ENCODE peak calls at places on chromosomes 6 and 20, in five cellular contexts. K is head of caudate nucleus, O is tibial nerve, E is ovary, M is iPS-NIHi11. S is an unnamed sample.

GRCh38 chr6:107103082-107103481 is 12.2 kb downstream of the BEND3 start:
- DNase-seq in O (no peak), E (no peak), M (no peak), K (no peak), S (no peak)

GRCh38 chr6:43090557-43090952 is 14.4 kb downstream of the PTK7 start:
- DNase-seq in E (no peak), O (no peak), M (peak; percentile 71), K (no peak), S (no peak)

GRCh38 chr6:53171605-53172467 is 23.2 kb upstream of the GCM1 start:
- DNase-seq in E (peak; percentile 79), M (peak; percentile 84), K (peak; percentile 95), O (peak; percentile 84), S (peak; percentile 75)

GRCh38 chr20:47985092-47985850 is 200.0 kb upstream of the SULF2 start:
- DNase-seq in K (no peak), E (no peak), O (no peak), M (peak; percentile 65), S (no peak)

GRCh38 chr20:35954907-35955251 is 577 bp upstream of the SCAND1 start:
- DNase-seq in E (no peak), K (no peak), O (no peak), M (no peak), S (no peak)

GRCh38 chr6:5099537-5099936 is 14.4 kb downstream of the PPP1R3G start:
- DNase-seq in K (no peak), M (no peak), O (no peak), E (no peak), S (no peak)

GRCh38 chr6:162262466-162263196 is 464.9 kb downstream of the PRKN start:
- DNase-seq in K (no peak), M (no peak), O (no peak), E (no peak), S (no peak)

GRCh38 chr6:87152528-87152950 is 2.8 kb upstream of the ZNF292 start:
- DNase-seq in K (no peak), M (no peak), O (no peak), E (no peak), S (no peak)

GRCh38 chr6:96899019-96899418 is 1.3 kb upstream of the NDUFAF4 start:
- DNase-seq in E (no peak), O (no peak), K (peak; percentile 77), M (peak; percentile 34), S (peak; percentile 53)

GRCh38 chr6:75930954-75931689 is 141.3 kb downstream of the IMPG1 start:
- DNase-seq in O (no peak), E (no peak), M (no peak), K (no peak), S (no peak)

GRCh38 chr20:23128461-23129125 is 42.5 kb upstream of the CD93 start:
- DNase-seq in M (no peak), K (no peak), O (no peak), E (no peak), S (no peak)

GRCh38 chr6:148183776-148184175 is 158.9 kb upstream of the SASH1 start:
- DNase-seq in O (no peak), E (no peak), M (no peak), K (no peak), S (no peak)

GRCh38 chr20:35171753-35172433 is at the start of gene PROCR:
- DNase-seq in E (peak; percentile 86), M (peak; percentile 73), O (peak; percentile 74), K (peak; percentile 62), S (peak; percentile 42)

GRCh38 chr20:62782149-62782892 is 14.0 kb upstream of the MRGBP start:
- DNase-seq in E (no peak), O (no peak), K (no peak), M (peak; percentile 25), S (no peak)

GRCh38 chr20:45229264-45230056 is 8.3 kb downstream of the SEMG2 start:
- DNase-seq in E (no peak), M (peak; percentile 67), K (no peak), O (no peak), S (no peak)